ENCODE peak calls at places on chromosomes 13 and 19, in nine cellular contexts. One of them, this sample, is unnamed. For H3K4me1, the result is how much of the 10 kb centered on the place peaks cover.

GRCh38 chr19:29773141-29773540 is 38.6 kb upstream of the CCNE1 start:
- DNase-seq in H1: no peak
- DNase-seq in cardiac muscle cell: no peak
- DNase-seq in small intestine: no peak
- DNase-seq in iPS DF 6.9: no peak
- DNase-seq in aorta: no peak
- DNase-seq in ascending aorta: no peak
- DNase-seq in neuronal stem cell: no peak
- DNase-seq in tibial nerve: no peak
- DNase-seq in this sample: no peak

GRCh38 chr19:5423567-5424125 is 31.6 kb upstream of the ZNRF4 start:
- DNase-seq in H1: no peak
- DNase-seq in cardiac muscle cell: no peak
- DNase-seq in small intestine: no peak
- DNase-seq in iPS DF 6.9: no peak
- DNase-seq in aorta: no peak
- DNase-seq in ascending aorta: no peak
- DNase-seq in neuronal stem cell: no peak
- DNase-seq in tibial nerve: no peak
- DNase-seq in this sample: no peak

GRCh38 chr19:16476401-16476800 is 4.6 kb upstream of the EPS15L1 start:
- DNase-seq in H1: no peak
- DNase-seq in cardiac muscle cell: no peak
- DNase-seq in small intestine: no peak
- DNase-seq in iPS DF 6.9: no peak
- DNase-seq in aorta: no peak
- DNase-seq in ascending aorta: no peak
- DNase-seq in neuronal stem cell: no peak
- DNase-seq in tibial nerve: no peak
- DNase-seq in this sample: no peak

GRCh38 chr19:44113784-44114390 is 688 bp downstream of the ZNF225 start:
- DNase-seq in H1: no peak
- DNase-seq in cardiac muscle cell: no peak
- DNase-seq in small intestine: peak
- DNase-seq in iPS DF 6.9: no peak
- DNase-seq in aorta: peak
- DNase-seq in ascending aorta: no peak
- DNase-seq in neuronal stem cell: peak
- DNase-seq in tibial nerve: no peak
- DNase-seq in this sample: no peak

GRCh38 chr13:61410669-61411297 is 4.9 kb downstream of the PCDH20 start:
- DNase-seq in H1: no peak
- DNase-seq in cardiac muscle cell: peak
- DNase-seq in small intestine: peak
- DNase-seq in iPS DF 6.9: no peak
- DNase-seq in aorta: no peak
- DNase-seq in ascending aorta: no peak
- DNase-seq in neuronal stem cell: no peak
- DNase-seq in tibial nerve: no peak
- DNase-seq in this sample: no peak

GRCh38 chr13:53001871-53002270 is 26.7 kb upstream of the OLFM4 start:
- DNase-seq in H1: no peak
- DNase-seq in cardiac muscle cell: no peak
- DNase-seq in small intestine: no peak
- DNase-seq in iPS DF 6.9: no peak
- DNase-seq in aorta: no peak
- DNase-seq in ascending aorta: no peak
- DNase-seq in neuronal stem cell: no peak
- DNase-seq in tibial nerve: no peak
- DNase-seq in this sample: no peak

GRCh38 chr13:110419391-110419791 is 112.3 kb downstream of the COL4A2 start:
- DNase-seq in H1: no peak
- DNase-seq in cardiac muscle cell: no peak
- DNase-seq in small intestine: no peak
- DNase-seq in iPS DF 6.9: no peak
- DNase-seq in aorta: no peak
- DNase-seq in ascending aorta: no peak
- DNase-seq in neuronal stem cell: no peak
- DNase-seq in tibial nerve: no peak
- DNase-seq in this sample: no peak

GRCh38 chr13:65034266-65034665 is 2195.9 kb downstream of the PCDH9 start:
- DNase-seq in H1: no peak
- DNase-seq in cardiac muscle cell: no peak
- DNase-seq in small intestine: no peak
- DNase-seq in iPS DF 6.9: no peak
- DNase-seq in aorta: peak
- DNase-seq in ascending aorta: no peak
- DNase-seq in neuronal stem cell: no peak
- DNase-seq in tibial nerve: no peak
- DNase-seq in this sample: no peak

GRCh38 chr19:34490141-34490766 is 8.7 kb downstream of the WTIP start:
- DNase-seq in H1: no peak
- DNase-seq in cardiac muscle cell: no peak
- DNase-seq in small intestine: no peak
- DNase-seq in iPS DF 6.9: no peak
- DNase-seq in aorta: no peak
- DNase-seq in ascending aorta: no peak
- DNase-seq in neuronal stem cell: no peak
- DNase-seq in tibial nerve: no peak
- DNase-seq in this sample: no peak

GRCh38 chr19:2227415-2228156 is 8.5 kb downstream of the PLEKHJ1 start:
- DNase-seq in H1: no peak
- DNase-seq in cardiac muscle cell: no peak
- DNase-seq in small intestine: no peak
- DNase-seq in iPS DF 6.9: no peak
- DNase-seq in aorta: no peak
- DNase-seq in ascending aorta: no peak
- DNase-seq in neuronal stem cell: no peak
- DNase-seq in tibial nerve: no peak
- DNase-seq in this sample: no peak

GRCh38 chr13:113153810-113154748 is 4.4 kb upstream of the PROZ start:
- DNase-seq in H1: no peak
- DNase-seq in cardiac muscle cell: peak
- DNase-seq in small intestine: peak
- DNase-seq in iPS DF 6.9: no peak
- DNase-seq in aorta: peak
- DNase-seq in ascending aorta: peak
- DNase-seq in neuronal stem cell: peak
- DNase-seq in tibial nerve: peak
- DNase-seq in this sample: no peak

GRCh38 chr19:55080121-55080914 is 4.6 kb downstream of the EPS8L1 start:
- DNase-seq in H1: no peak
- DNase-seq in cardiac muscle cell: peak
- DNase-seq in small intestine: peak
- DNase-seq in iPS DF 6.9: no peak
- DNase-seq in aorta: peak
- DNase-seq in ascending aorta: no peak
- DNase-seq in neuronal stem cell: no peak
- DNase-seq in tibial nerve: no peak
- DNase-seq in this sample: no peak

GRCh38 chr13:34867590-34867989 is 74.5 kb upstream of the NBEA start:
- DNase-seq in H1: no peak
- DNase-seq in cardiac muscle cell: no peak
- DNase-seq in small intestine: no peak
- DNase-seq in iPS DF 6.9: no peak
- DNase-seq in aorta: no peak
- DNase-seq in ascending aorta: no peak
- DNase-seq in neuronal stem cell: no peak
- DNase-seq in tibial nerve: no peak
- DNase-seq in this sample: no peak

GRCh38 chr19:4494691-4495064 is 22.6 kb downstream of the HDGFL2 start:
- DNase-seq in H1: no peak
- DNase-seq in cardiac muscle cell: no peak
- DNase-seq in small intestine: no peak
- DNase-seq in iPS DF 6.9: no peak
- DNase-seq in aorta: no peak
- DNase-seq in ascending aorta: no peak
- DNase-seq in neuronal stem cell: no peak
- DNase-seq in tibial nerve: no peak
- DNase-seq in this sample: no peak

GRCh38 chr13:91326156-91326555 is 21.3 kb upstream of the MIR17HG start:
- DNase-seq in H1: no peak
- DNase-seq in cardiac muscle cell: no peak
- DNase-seq in small intestine: no peak
- DNase-seq in iPS DF 6.9: no peak
- DNase-seq in aorta: no peak
- DNase-seq in ascending aorta: no peak
- DNase-seq in neuronal stem cell: no peak
- DNase-seq in tibial nerve: no peak
- DNase-seq in this sample: no peak

GRCh38 chr19:3062165-3063105 is at the start of gene TLE5:
- DNase-seq in H1: no peak
- DNase-seq in cardiac muscle cell: peak
- DNase-seq in small intestine: peak
- DNase-seq in iPS DF 6.9: no peak
- DNase-seq in aorta: peak
- DNase-seq in ascending aorta: peak
- DNase-seq in neuronal stem cell: no peak
- DNase-seq in tibial nerve: no peak
- DNase-seq in this sample: no peak

GRCh38 chr19:46974181-46974580 is 45.5 kb upstream of the NPAS1 start:
- DNase-seq in H1: no peak
- DNase-seq in cardiac muscle cell: no peak
- DNase-seq in small intestine: no peak
- DNase-seq in iPS DF 6.9: no peak
- DNase-seq in aorta: no peak
- DNase-seq in ascending aorta: no peak
- DNase-seq in neuronal stem cell: no peak
- DNase-seq in tibial nerve: no peak
- DNase-seq in this sample: no peak
- H3K27ac ChIP-seq in H1: no peak
- H3K27ac ChIP-seq in cardiac muscle cell: peak
- H3K27ac ChIP-seq in small intestine: no peak
- H3K27ac ChIP-seq in iPS DF 6.9: no peak
- H3K27ac ChIP-seq in aorta: no peak
- H3K27ac ChIP-seq in ascending aorta: no peak
- H3K27ac ChIP-seq in neuronal stem cell: peak
- H3K27ac ChIP-seq in tibial nerve: peak
- H3K27ac ChIP-seq in this sample: no peak

DNA sequence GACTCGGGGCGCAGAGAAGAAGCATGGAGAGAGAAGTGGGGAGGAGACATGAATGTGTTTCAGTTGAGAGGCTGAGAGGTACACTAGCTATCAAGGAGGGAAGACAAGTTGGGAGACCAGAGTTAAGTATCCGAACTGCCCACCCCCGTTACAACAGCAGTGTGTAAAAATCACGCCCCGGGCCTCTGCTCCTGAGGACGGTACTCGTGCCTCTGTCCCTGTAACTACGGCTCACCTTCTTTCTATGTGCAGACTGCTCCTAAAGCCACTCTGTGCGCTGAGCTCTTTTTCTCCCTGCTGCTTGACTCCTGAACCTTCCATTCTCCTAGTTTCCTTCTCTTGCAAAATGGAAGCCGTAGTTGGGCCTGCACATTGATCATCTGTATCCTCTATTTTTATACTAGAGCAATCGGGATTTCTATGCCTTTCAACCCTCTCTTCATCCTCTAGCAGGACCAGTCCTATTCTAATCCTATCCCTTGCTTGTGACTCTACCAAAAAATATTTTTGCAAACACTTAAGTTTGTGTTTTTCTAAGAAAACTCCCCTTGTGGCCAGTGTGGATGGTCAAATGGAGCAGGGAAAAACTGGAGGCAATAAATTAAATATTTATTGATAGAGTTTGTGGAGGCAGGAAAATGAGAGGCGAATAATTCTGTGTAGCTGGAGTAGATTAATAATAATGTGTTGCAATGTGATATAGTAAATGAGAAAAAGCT is 569 bp downstream of the POLR1D start:
- DNase-seq in H1: no peak
- DNase-seq in cardiac muscle cell: peak
- DNase-seq in small intestine: no peak
- DNase-seq in iPS DF 6.9: no peak
- DNase-seq in aorta: no peak
- DNase-seq in ascending aorta: no peak
- DNase-seq in neuronal stem cell: no peak
- DNase-seq in tibial nerve: peak
- DNase-seq in this sample: no peak
- H3K4me1 ChIP-seq in H1: under half
- H3K4me1 ChIP-seq in cardiac muscle cell: under half
- H3K4me1 ChIP-seq in small intestine: under half
- H3K4me1 ChIP-seq in iPS DF 6.9: under half
- H3K4me1 ChIP-seq in aorta: under half
- H3K4me1 ChIP-seq in ascending aorta: under half
- H3K4me1 ChIP-seq in neuronal stem cell: under half
- H3K4me1 ChIP-seq in tibial nerve: under half
- H3K4me1 ChIP-seq in this sample: under half

GRCh38 chr13:80388506-80388905 is 47.6 kb upstream of the SPRY2 start:
- DNase-seq in H1: no peak
- DNase-seq in cardiac muscle cell: no peak
- DNase-seq in small intestine: no peak
- DNase-seq in iPS DF 6.9: no peak
- DNase-seq in aorta: no peak
- DNase-seq in ascending aorta: no peak
- DNase-seq in neuronal stem cell: no peak
- DNase-seq in tibial nerve: no peak
- DNase-seq in this sample: no peak
- H3K4me3 ChIP-seq in H1: no peak
- H3K4me3 ChIP-seq in cardiac muscle cell: no peak
- H3K4me3 ChIP-seq in small intestine: no peak
- H3K4me3 ChIP-seq in iPS DF 6.9: no peak
- H3K4me3 ChIP-seq in aorta: no peak
- H3K4me3 ChIP-seq in ascending aorta: no peak
- H3K4me3 ChIP-seq in neuronal stem cell: no peak
- H3K4me3 ChIP-seq in tibial nerve: no peak
- H3K4me3 ChIP-seq in this sample: no peak

GRCh38 chr13:98312606-98313005 is 135.5 kb upstream of the RNF113B start:
- DNase-seq in H1: no peak
- DNase-seq in cardiac muscle cell: no peak
- DNase-seq in small intestine: no peak
- DNase-seq in iPS DF 6.9: no peak
- DNase-seq in aorta: no peak
- DNase-seq in ascending aorta: no peak
- DNase-seq in neuronal stem cell: no peak
- DNase-seq in tibial nerve: no peak
- DNase-seq in this sample: no peak

GRCh38 chr13:98315902-98316301 is 138.8 kb upstream of the RNF113B start:
- DNase-seq in H1: no peak
- DNase-seq in cardiac muscle cell: peak
- DNase-seq in small intestine: no peak
- DNase-seq in iPS DF 6.9: no peak
- DNase-seq in aorta: no peak
- DNase-seq in ascending aorta: no peak
- DNase-seq in neuronal stem cell: no peak
- DNase-seq in tibial nerve: no peak
- DNase-seq in this sample: no peak

GRCh38 chr13:98313023-98313937 is 136.2 kb upstream of the RNF113B start:
- DNase-seq in H1: no peak
- DNase-seq in cardiac muscle cell: no peak
- DNase-seq in small intestine: peak
- DNase-seq in iPS DF 6.9: no peak
- DNase-seq in aorta: no peak
- DNase-seq in ascending aorta: no peak
- DNase-seq in neuronal stem cell: no peak
- DNase-seq in tibial nerve: no peak
- DNase-seq in this sample: no peak

GRCh38 chr13:98315466-98315865 is 138.4 kb upstream of the RNF113B start:
- DNase-seq in H1: no peak
- DNase-seq in cardiac muscle cell: no peak
- DNase-seq in small intestine: no peak
- DNase-seq in iPS DF 6.9: no peak
- DNase-seq in aorta: no peak
- DNase-seq in ascending aorta: no peak
- DNase-seq in neuronal stem cell: no peak
- DNase-seq in tibial nerve: no peak
- DNase-seq in this sample: no peak

GRCh38 chr13:98313938-98314292 is 136.8 kb upstream of the RNF113B start:
- DNase-seq in H1: no peak
- DNase-seq in cardiac muscle cell: no peak
- DNase-seq in small intestine: peak
- DNase-seq in iPS DF 6.9: no peak
- DNase-seq in aorta: no peak
- DNase-seq in ascending aorta: no peak
- DNase-seq in neuronal stem cell: no peak
- DNase-seq in tibial nerve: no peak
- DNase-seq in this sample: no peak
- H3K27ac ChIP-seq in H1: no peak
- H3K27ac ChIP-seq in cardiac muscle cell: no peak
- H3K27ac ChIP-seq in small intestine: peak
- H3K27ac ChIP-seq in iPS DF 6.9: no peak
- H3K27ac ChIP-seq in aorta: no peak
- H3K27ac ChIP-seq in ascending aorta: no peak
- H3K27ac ChIP-seq in neuronal stem cell: no peak
- H3K27ac ChIP-seq in tibial nerve: no peak
- H3K27ac ChIP-seq in this sample: no peak

This sample was measured in RWPE2.